ENCODE peak calls at places on chromosomes 12 and 14, in eight cellular contexts. T is transverse colon; R is T-helper 1 cell; W is memory B cell; O is ELF-1; P is stimulated activated CD4-positive, alpha-beta T cell treated with anti-CD3 and anti-CD28 coated beads, Interleukin-1b, Interleukin-23, amount 100 ng/mL, for 24 hours; L is stimulated activated CD8-positive, alpha-beta memory T cell treated with anti-CD3 and anti-CD28 coated beads, Interleukin-15, amount 100 ng/mL, for 24 hours; S is foreskin fibroblast. B is an unnamed sample.

GRCh38 chr12:31524791-31525495 is 66.0 kb downstream of the DENND5B start:
- DNase-seq in T (no peak), R (no peak), W (no peak), O (no peak), P (no peak), L (no peak), S (peak), B (no peak)

GRCh38 chr14:63508033-63508432 is 35.1 kb downstream of the PPP2R5E start:
- DNase-seq in T (no peak), R (no peak), W (no peak), O (peak), P (no peak), L (no peak), S (no peak), B (no peak)

GRCh38 chr14:33254876-33255275 is 316.2 kb downstream of the NPAS3 start:
- DNase-seq in T (no peak), R (no peak), W (no peak), O (no peak), P (no peak), L (no peak), S (no peak), B (no peak)

GRCh38 chr12:131327521-131328488 is 374.1 kb downstream of the ADGRD1 start:
- DNase-seq in T (no peak), R (no peak), W (no peak), O (peak), P (no peak), L (no peak), S (no peak), B (no peak)

GRCh38 chr14:50985816-50986396 is 41.6 kb upstream of the PYGL start:
- DNase-seq in T (no peak), R (no peak), W (no peak), O (peak), P (no peak), L (no peak), S (no peak), B (no peak)

GRCh38 chr14:68020999-68021663 is 201.6 kb downstream of the RAD51B start:
- DNase-seq in T (no peak), R (no peak), W (peak), O (no peak), P (no peak), L (no peak), S (no peak), B (no peak)

GRCh38 chr14:95562892-95563685 is 28.2 kb downstream of the GLRX5 start:
- DNase-seq in T (no peak), R (no peak), W (no peak), O (no peak), P (no peak), L (no peak), S (peak), B (no peak)

GRCh38 chr14:68464716-68465115 is 328.2 kb downstream of the ZFP36L1 start:
- DNase-seq in T (no peak), R (no peak), W (no peak), O (no peak), P (no peak), L (no peak), S (peak), B (no peak)

GRCh38 chr14:102508410-102508773 is 1.2 kb downstream of the ANKRD9 start:
- DNase-seq in T (peak), R (no peak), W (no peak), O (peak), P (no peak), L (no peak), S (no peak), B (no peak)

GRCh38 chr14:64467131-64467530 is 1.8 kb downstream of the AKAP5 start:
- DNase-seq in T (no peak), R (no peak), W (no peak), O (no peak), P (no peak), L (no peak), S (no peak), B (no peak)

GRCh38 chr12:104359216-104359615 is 55.7 kb downstream of the EID3 start:
- DNase-seq in T (no peak), R (no peak), W (no peak), O (no peak), P (no peak), L (no peak), S (no peak), B (no peak)

GRCh38 chr14:91138511-91139359 is 24.9 kb downstream of the DGLUCY start:
- DNase-seq in T (peak), R (peak), W (peak), O (peak), P (peak), L (no peak), S (peak), B (peak)

GRCh38 chr12:90423965-90424364 is 531.0 kb downstream of the CCER1 start:
- DNase-seq in T (no peak), R (no peak), W (no peak), O (no peak), P (no peak), L (no peak), S (no peak), B (no peak)

GRCh38 chr14:58954052-58954451 is 234.4 kb upstream of the DAAM1 start:
- DNase-seq in T (no peak), R (no peak), W (no peak), O (no peak), P (no peak), L (no peak), S (no peak), B (no peak)

B was measured in T follicular helper cell.